ENCODE peak calls at places on chromosome 7, in four cellular contexts. One of them, this sample, is unnamed.

GRCh38 chr7:28069788-28070187 is 110.8 kb downstream of the JAZF1 start:
- DNase-seq in fibroblast of the aortic adventitia: peak
- DNase-seq in AG10803: peak
- DNase-seq in fibroblast of lung: peak
- DNase-seq in this sample: peak

GRCh38 chr7:15848362-15848761 is 161.9 kb upstream of the MEOX2 start:
- DNase-seq in fibroblast of the aortic adventitia: peak
- DNase-seq in AG10803: no peak
- DNase-seq in fibroblast of lung: peak
- DNase-seq in this sample: no peak

GRCh38 chr7:130850960-130851359 is 117.0 kb upstream of the KLF14 start:
- DNase-seq in fibroblast of the aortic adventitia: no peak
- DNase-seq in AG10803: no peak
- DNase-seq in fibroblast of lung: no peak
- DNase-seq in this sample: no peak

GRCh38 chr7:55838595-55838994 is 24.0 kb downstream of the SEPTIN14 start:
- DNase-seq in fibroblast of the aortic adventitia: no peak
- DNase-seq in AG10803: no peak
- DNase-seq in fibroblast of lung: no peak
- DNase-seq in this sample: no peak

GRCh38 chr7:133295484-133295883 is 42.6 kb downstream of the EXOC4 start:
- DNase-seq in fibroblast of the aortic adventitia: no peak
- DNase-seq in AG10803: no peak
- DNase-seq in fibroblast of lung: no peak
- DNase-seq in this sample: no peak

GRCh38 chr7:141053626-141054025 is 20.2 kb upstream of the TMEM178B start:
- DNase-seq in fibroblast of the aortic adventitia: no peak
- DNase-seq in AG10803: no peak
- DNase-seq in fibroblast of lung: no peak
- DNase-seq in this sample: no peak

GRCh38 chr7:46908770-46909169 is 673.1 kb downstream of the TNS3 start:
- DNase-seq in fibroblast of the aortic adventitia: peak
- DNase-seq in AG10803: peak
- DNase-seq in fibroblast of lung: peak
- DNase-seq in this sample: peak

GRCh38 chr7:33861947-33862346 is 43.4 kb upstream of the BMPER start:
- DNase-seq in fibroblast of the aortic adventitia: no peak
- DNase-seq in AG10803: no peak
- DNase-seq in fibroblast of lung: no peak
- DNase-seq in this sample: no peak

GRCh38 chr7:132485600-132486594 is 90.4 kb downstream of the PLXNA4 start:
- DNase-seq in fibroblast of the aortic adventitia: peak
- DNase-seq in AG10803: no peak
- DNase-seq in fibroblast of lung: peak
- DNase-seq in this sample: no peak

GRCh38 chr7:91671245-91671644 is 209.3 kb downstream of the MTERF1 start:
- DNase-seq in fibroblast of the aortic adventitia: no peak
- DNase-seq in AG10803: no peak
- DNase-seq in fibroblast of lung: no peak
- DNase-seq in this sample: no peak

GRCh38 chr7:30845426-30846135 is 66.1 kb upstream of the AQP1 start:
- DNase-seq in fibroblast of the aortic adventitia: peak
- DNase-seq in AG10803: peak
- DNase-seq in fibroblast of lung: peak
- DNase-seq in this sample: peak

GRCh38 chr7:64183126-64183742 is 23.8 kb upstream of the ZNF735 start:
- DNase-seq in fibroblast of the aortic adventitia: no peak
- DNase-seq in AG10803: no peak
- DNase-seq in fibroblast of lung: no peak
- DNase-seq in this sample: no peak

GRCh38 chr7:106345421-106346166 is 60.8 kb upstream of the NAMPT start:
- DNase-seq in fibroblast of the aortic adventitia: peak
- DNase-seq in AG10803: no peak
- DNase-seq in fibroblast of lung: peak
- DNase-seq in this sample: peak

GRCh38 chr7:12244129-12244528 is 33.0 kb downstream of the TMEM106B start:
- DNase-seq in fibroblast of the aortic adventitia: peak
- DNase-seq in AG10803: peak
- DNase-seq in fibroblast of lung: peak
- DNase-seq in this sample: peak

GRCh38 chr7:27947581-27948278 is 207.8 kb downstream of the TAX1BP1 start:
- DNase-seq in fibroblast of the aortic adventitia: peak
- DNase-seq in AG10803: no peak
- DNase-seq in fibroblast of lung: peak
- DNase-seq in this sample: peak

GRCh38 chr7:90233569-90233968 is 11.4 kb upstream of the CFAP69 start:
- DNase-seq in fibroblast of the aortic adventitia: no peak
- DNase-seq in AG10803: no peak
- DNase-seq in fibroblast of lung: no peak
- DNase-seq in this sample: no peak

GRCh38 chr7:1666251-1666778 is 3.8 kb upstream of the ELFN1 start:
- DNase-seq in fibroblast of the aortic adventitia: no peak
- DNase-seq in AG10803: no peak
- DNase-seq in fibroblast of lung: no peak
- DNase-seq in this sample: no peak

GRCh38 chr7:20598479-20599419 is 16.7 kb upstream of the ABCB5 start:
- DNase-seq in fibroblast of the aortic adventitia: peak
- DNase-seq in AG10803: peak
- DNase-seq in fibroblast of lung: peak
- DNase-seq in this sample: peak
- H3K4me3 ChIP-seq in fibroblast of the aortic adventitia: no peak
- H3K4me3 ChIP-seq in AG10803: no peak
- H3K4me3 ChIP-seq in fibroblast of lung: no peak
- H3K4me3 ChIP-seq in this sample: peak

DNA sequence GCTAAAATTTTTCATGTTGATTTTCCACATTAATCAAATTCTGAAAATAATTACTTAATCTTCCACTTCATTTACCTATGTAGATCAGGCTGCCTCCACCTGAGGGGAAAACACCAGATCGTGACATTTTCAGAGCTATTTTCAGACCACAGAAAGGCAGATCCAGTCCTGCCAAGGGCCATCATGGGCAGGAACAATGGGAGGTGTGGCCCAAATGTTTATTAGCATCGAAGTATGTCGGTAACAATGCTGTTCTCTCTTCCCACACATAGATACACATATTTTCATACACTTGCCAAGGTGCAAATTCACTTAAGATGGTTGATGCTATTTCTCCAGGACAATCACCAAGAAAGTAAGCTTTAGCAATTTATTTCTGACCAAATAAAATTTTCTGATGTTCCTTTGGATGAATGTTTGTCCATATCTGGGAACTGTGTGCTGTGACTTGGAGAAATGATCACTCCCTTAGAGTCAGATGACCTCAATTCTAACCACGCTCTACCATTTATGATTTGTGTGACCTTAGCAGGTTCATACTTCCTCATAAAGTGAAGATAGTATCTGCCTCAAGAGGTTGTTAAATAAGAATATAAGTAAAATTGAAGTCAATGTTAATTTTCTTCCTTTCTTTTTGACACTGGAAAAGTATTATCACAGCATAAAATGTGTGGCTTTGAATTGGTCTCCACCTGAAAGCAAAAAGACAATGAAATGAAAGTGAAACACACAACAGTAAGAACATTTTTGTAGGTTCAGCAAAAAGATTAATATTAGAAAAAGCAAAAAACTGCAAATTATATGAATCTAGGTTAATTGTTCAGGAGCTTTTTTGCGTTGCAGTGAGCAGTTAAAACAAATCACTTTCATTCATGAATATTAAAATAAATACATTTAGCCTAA is 310.4 kb upstream of the PHF14 start:
- DNase-seq in fibroblast of the aortic adventitia: no peak
- DNase-seq in AG10803: no peak
- DNase-seq in fibroblast of lung: no peak
- DNase-seq in this sample: no peak
- H3K4me3 ChIP-seq in fibroblast of the aortic adventitia: no peak
- H3K4me3 ChIP-seq in AG10803: no peak
- H3K4me3 ChIP-seq in fibroblast of lung: no peak
- H3K4me3 ChIP-seq in this sample: no peak

GRCh38 chr7:20597339-20597738 is 18.1 kb upstream of the ABCB5 start:
- DNase-seq in fibroblast of the aortic adventitia: no peak
- DNase-seq in AG10803: no peak
- DNase-seq in fibroblast of lung: peak
- DNase-seq in this sample: no peak
- H3K4me3 ChIP-seq in fibroblast of the aortic adventitia: no peak
- H3K4me3 ChIP-seq in AG10803: no peak
- H3K4me3 ChIP-seq in fibroblast of lung: no peak
- H3K4me3 ChIP-seq in this sample: no peak

GRCh38 chr7:51315393-51316261 is 982 bp downstream of the COBL start:
- DNase-seq in fibroblast of the aortic adventitia: no peak
- DNase-seq in AG10803: no peak
- DNase-seq in fibroblast of lung: no peak
- DNase-seq in this sample: peak
- H3K4me3 ChIP-seq in fibroblast of the aortic adventitia: no peak
- H3K4me3 ChIP-seq in AG10803: peak
- H3K4me3 ChIP-seq in fibroblast of lung: peak
- H3K4me3 ChIP-seq in this sample: no peak

GRCh38 chr7:5523052-5523711 is 99.5 kb upstream of the TNRC18 start:
- DNase-seq in fibroblast of the aortic adventitia: peak
- DNase-seq in AG10803: peak
- DNase-seq in fibroblast of lung: peak
- DNase-seq in this sample: peak

GRCh38 chr7:5528815-5529442 is 105.3 kb upstream of the TNRC18 start:
- DNase-seq in fibroblast of the aortic adventitia: no peak
- DNase-seq in AG10803: no peak
- DNase-seq in fibroblast of lung: no peak
- DNase-seq in this sample: peak

GRCh38 chr7:5528071-5528814 is 104.6 kb upstream of the TNRC18 start:
- DNase-seq in fibroblast of the aortic adventitia: peak
- DNase-seq in AG10803: peak
- DNase-seq in fibroblast of lung: peak
- DNase-seq in this sample: peak

GRCh38 chr7:5526190-5527037 is 102.8 kb upstream of the TNRC18 start:
- DNase-seq in fibroblast of the aortic adventitia: peak
- DNase-seq in AG10803: peak
- DNase-seq in fibroblast of lung: peak
- DNase-seq in this sample: peak

GRCh38 chr7:5525271-5526189 is 101.9 kb upstream of the TNRC18 start:
- DNase-seq in fibroblast of the aortic adventitia: peak
- DNase-seq in AG10803: peak
- DNase-seq in fibroblast of lung: peak
- DNase-seq in this sample: peak
- H3K4me3 ChIP-seq in fibroblast of the aortic adventitia: no peak
- H3K4me3 ChIP-seq in AG10803: no peak
- H3K4me3 ChIP-seq in fibroblast of lung: no peak
- H3K4me3 ChIP-seq in this sample: peak

GRCh38 chr7:29564455-29565185 is 985 bp downstream of the PRR15 start:
- DNase-seq in fibroblast of the aortic adventitia: peak
- DNase-seq in AG10803: peak
- DNase-seq in fibroblast of lung: peak
- DNase-seq in this sample: peak

GRCh38 chr7:29567174-29567573 is 3.5 kb downstream of the PRR15 start:
- DNase-seq in fibroblast of the aortic adventitia: no peak
- DNase-seq in AG10803: no peak
- DNase-seq in fibroblast of lung: no peak
- DNase-seq in this sample: no peak

GRCh38 chr7:29565186-29565540 is 1.5 kb downstream of the PRR15 start:
- DNase-seq in fibroblast of the aortic adventitia: peak
- DNase-seq in AG10803: peak
- DNase-seq in fibroblast of lung: peak
- DNase-seq in this sample: peak

GRCh38 chr7:29565634-29565981 is 2.0 kb downstream of the PRR15 start:
- DNase-seq in fibroblast of the aortic adventitia: no peak
- DNase-seq in AG10803: no peak
- DNase-seq in fibroblast of lung: no peak
- DNase-seq in this sample: no peak

DNA sequence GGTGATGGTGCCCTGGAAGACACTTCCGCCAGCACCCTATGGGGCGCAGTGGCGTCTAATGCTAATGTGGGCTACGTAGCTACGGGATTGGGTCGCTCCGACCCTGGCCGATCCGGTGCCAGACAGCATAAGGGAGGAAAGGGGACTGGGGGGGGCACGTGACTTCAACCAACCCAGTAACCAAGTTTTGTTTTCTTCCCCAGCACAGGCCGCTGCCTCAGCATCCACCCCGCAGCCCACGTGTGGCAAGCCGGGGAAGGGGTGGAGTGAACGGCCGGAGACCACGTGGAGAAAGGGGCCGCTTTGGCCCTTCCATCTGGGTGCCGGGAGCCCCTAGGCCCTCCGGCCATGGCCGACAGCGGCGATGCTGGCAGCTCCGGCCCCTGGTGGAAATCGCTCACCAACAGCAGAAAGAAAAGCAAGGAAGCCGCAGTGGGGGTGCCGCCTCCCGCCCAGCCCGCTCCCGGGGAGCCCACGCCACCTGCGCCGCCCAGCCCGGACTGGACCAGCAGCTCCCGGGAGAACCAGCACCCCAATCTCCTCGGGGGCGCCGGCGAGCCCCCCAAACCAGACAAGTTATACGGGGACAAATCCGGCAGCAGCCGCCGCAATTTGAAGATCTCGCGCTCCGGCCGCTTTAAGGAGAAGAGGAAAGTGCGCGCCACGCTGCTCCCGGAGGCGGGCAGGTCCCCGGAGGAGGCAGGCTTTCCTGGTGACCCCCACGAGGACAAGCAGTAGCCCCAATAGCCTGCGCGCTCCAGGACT is 2.5 kb downstream of the PRR15 start:
- DNase-seq in fibroblast of the aortic adventitia: no peak
- DNase-seq in AG10803: no peak
- DNase-seq in fibroblast of lung: no peak
- DNase-seq in this sample: peak
- H3K4me3 ChIP-seq in fibroblast of the aortic adventitia: peak
- H3K4me3 ChIP-seq in AG10803: peak
- H3K4me3 ChIP-seq in fibroblast of lung: peak
- H3K4me3 ChIP-seq in this sample: peak

DNA sequence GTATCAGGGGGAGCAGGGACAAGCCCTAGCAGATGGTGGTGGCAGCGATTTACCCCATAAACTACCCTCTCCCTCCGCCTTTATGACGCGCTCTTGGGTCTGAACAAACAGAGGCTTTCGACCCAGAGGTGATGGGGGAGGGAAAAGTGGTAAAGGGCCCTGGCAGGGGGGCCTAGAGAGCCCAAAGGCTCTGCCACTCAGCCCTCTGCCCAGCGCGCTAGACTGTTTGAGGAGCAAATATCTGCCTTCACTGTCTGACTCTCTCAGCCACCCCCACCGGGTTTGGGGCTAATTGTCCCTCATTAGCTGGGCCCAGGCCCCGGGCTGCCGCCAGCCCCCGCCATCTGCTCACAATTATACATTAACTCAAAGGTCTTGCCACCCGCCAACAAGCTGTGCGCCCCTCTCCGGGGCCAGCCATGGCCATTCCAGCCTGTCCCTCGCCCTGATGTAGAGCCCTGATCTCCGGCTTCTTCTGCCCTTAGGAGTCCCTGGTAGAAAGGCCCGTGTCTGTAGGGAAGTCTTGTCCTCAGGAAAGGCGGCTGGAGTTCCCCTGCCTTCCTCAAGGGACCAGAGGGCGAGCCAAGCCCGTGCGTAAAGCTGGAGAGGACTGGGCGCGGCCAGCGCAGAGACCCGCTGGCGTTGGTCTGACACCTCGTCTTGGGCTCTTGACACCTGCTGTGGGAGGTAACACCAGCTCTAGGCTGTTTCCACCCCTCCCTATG is 1.9 kb upstream of the PAX4 start:
- DNase-seq in fibroblast of the aortic adventitia: no peak
- DNase-seq in AG10803: no peak
- DNase-seq in fibroblast of lung: no peak
- DNase-seq in this sample: no peak
- H3K4me3 ChIP-seq in fibroblast of the aortic adventitia: no peak
- H3K4me3 ChIP-seq in AG10803: no peak
- H3K4me3 ChIP-seq in fibroblast of lung: no peak
- H3K4me3 ChIP-seq in this sample: no peak

GRCh38 chr7:143898810-143899209 is 3.2 kb downstream of the TCAF1 start:
- DNase-seq in fibroblast of the aortic adventitia: no peak
- DNase-seq in AG10803: no peak
- DNase-seq in fibroblast of lung: no peak
- DNase-seq in this sample: no peak
- H3K4me3 ChIP-seq in fibroblast of the aortic adventitia: no peak
- H3K4me3 ChIP-seq in AG10803: no peak
- H3K4me3 ChIP-seq in fibroblast of lung: no peak
- H3K4me3 ChIP-seq in this sample: no peak

GRCh38 chr7:123669485-123669884 is 13.8 kb downstream of the LMOD2 start:
- DNase-seq in fibroblast of the aortic adventitia: no peak
- DNase-seq in AG10803: no peak
- DNase-seq in fibroblast of lung: no peak
- DNase-seq in this sample: no peak
- H3K4me3 ChIP-seq in fibroblast of the aortic adventitia: no peak
- H3K4me3 ChIP-seq in AG10803: no peak
- H3K4me3 ChIP-seq in fibroblast of lung: no peak
- H3K4me3 ChIP-seq in this sample: no peak

This sample was measured in choroid plexus epithelial cell.